ENCODE peak calls at places on chromosomes 13 and 19, in seven cellular contexts. S, I, O, R, Q, Z and F are unnamed samples.

GRCh38 chr19:56838930-56839664 is 1.4 kb downstream of the PEG3 start:
- DNase-seq in Z (peak), O (peak), Q (no peak), R (no peak), I (peak), S (no peak), F (peak)

GRCh38 chr19:29477831-29478577 is 47.8 kb upstream of the VSTM2B start:
- DNase-seq in Z (no peak), S (no peak), I (no peak), R (no peak), Q (no peak), O (no peak), F (no peak)

GRCh38 chr19:19053508-19054314 is 10.1 kb upstream of the SLC25A42 start:
- DNase-seq in O (peak), I (peak), Q (peak), Z (peak), S (peak), R (no peak), F (peak)

GRCh38 chr13:45396548-45397095 is 21.6 kb downstream of the SLC25A30 start:
- DNase-seq in R (no peak), I (no peak), Q (no peak), O (peak), Z (no peak), S (no peak), F (no peak)

GRCh38 chr13:103229674-103230073 is 163.5 kb upstream of the SLC10A2 start:
- DNase-seq in R (no peak), O (no peak), S (no peak), I (no peak), Q (no peak), Z (no peak), F (no peak)

GRCh38 chr13:93522486-93522885 is 295.9 kb downstream of the GPC6 start:
- DNase-seq in O (no peak), R (no peak), S (no peak), Z (no peak), Q (no peak), I (no peak), F (no peak)

GRCh38 chr13:43522788-43523187 is 264.0 kb downstream of the ENOX1 start:
- DNase-seq in O (no peak), R (no peak), Q (no peak), S (no peak), Z (no peak), I (no peak), F (no peak)

GRCh38 chr19:56348289-56348877 is 33.7 kb upstream of the ZSCAN5A start:
- DNase-seq in O (no peak), I (no peak), Q (no peak), Z (no peak), R (no peak), S (no peak), F (no peak)

GRCh38 chr13:110663491-110663890 is 42.4 kb downstream of the CARS2 start:
- DNase-seq in Z (no peak), O (no peak), Q (no peak), I (no peak), S (no peak), R (no peak), F (no peak)

GRCh38 chr13:80086304-80086721 is 254.6 kb downstream of the SPRY2 start:
- DNase-seq in Z (no peak), O (no peak), I (no peak), Q (no peak), S (no peak), R (no peak), F (no peak)

GRCh38 chr13:20192470-20193141 is at the start of gene GJB2:
- DNase-seq in O (peak), S (no peak), I (no peak), Q (no peak), Z (no peak), R (no peak), F (no peak)

GRCh38 chr19:45828523-45828922 is 13.4 kb upstream of the RSPH6A start:
- DNase-seq in S (no peak), Q (no peak), O (no peak), Z (no peak), R (no peak), I (no peak), F (no peak)

GRCh38 chr19:16326401-16327130 is 1.9 kb downstream of the KLF2 start:
- DNase-seq in O (no peak), S (peak), Q (peak), Z (no peak), I (no peak), R (no peak), F (no peak)

GRCh38 chr13:42116225-42116624 is 67.8 kb downstream of the DGKH start:
- DNase-seq in Q (no peak), O (no peak), Z (no peak), R (no peak), I (no peak), S (no peak), F (no peak)

GRCh38 chr13:95115525-95115924 is 185.7 kb downstream of the ABCC4 start:
- DNase-seq in Z (no peak), I (no peak), R (no peak), O (peak), Q (no peak), S (no peak), F (no peak)

GRCh38 chr13:95121516-95121915 is 179.7 kb downstream of the ABCC4 start:
- DNase-seq in R (no peak), Q (no peak), S (no peak), O (no peak), I (no peak), Z (no peak), F (no peak)

GRCh38 chr13:95120650-95121049 is 180.6 kb downstream of the ABCC4 start:
- DNase-seq in S (no peak), Q (no peak), I (no peak), O (no peak), Z (no peak), R (no peak), F (no peak)

GRCh38 chr13:95117092-95117491 is 184.2 kb downstream of the ABCC4 start:
- DNase-seq in O (no peak), Z (no peak), R (no peak), I (no peak), Q (no peak), S (no peak), F (no peak)

DNA sequence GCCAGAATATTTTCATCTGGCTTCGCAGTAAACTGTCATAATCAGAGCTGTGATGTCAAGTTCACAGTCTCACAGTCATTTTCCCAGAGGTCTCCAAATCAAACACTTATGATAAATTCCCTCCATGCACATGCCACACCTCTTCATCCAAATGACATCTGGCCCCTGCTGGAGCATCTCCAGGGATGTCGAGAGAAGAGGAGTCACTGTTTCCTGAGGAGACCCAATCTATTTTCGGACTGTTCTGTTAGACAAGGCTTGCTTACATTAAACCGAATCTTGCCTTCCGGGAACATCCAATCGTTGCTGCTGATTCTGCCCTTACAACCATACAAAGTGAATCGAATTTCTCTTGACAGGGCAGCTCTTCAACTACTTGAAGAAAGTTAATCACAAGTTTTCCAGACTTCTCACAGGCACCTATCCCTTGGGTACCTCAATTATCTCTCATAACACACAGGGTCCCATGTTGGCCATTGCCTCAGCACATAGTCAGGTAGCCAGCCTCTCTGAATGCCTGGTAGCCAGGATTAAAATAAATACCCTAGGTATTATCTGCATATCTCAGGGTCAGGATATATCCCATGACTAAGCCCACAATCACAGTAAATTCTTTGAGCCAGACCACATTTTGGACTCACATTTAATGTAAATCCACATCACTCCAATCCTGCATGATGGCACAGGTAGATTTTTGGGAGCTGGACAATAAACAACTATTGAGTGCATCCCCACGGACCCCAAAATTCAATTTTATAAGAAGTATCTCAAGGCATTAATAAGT is 182.5 kb downstream of the ABCC4 start:
- DNase-seq in S (no peak), O (no peak), Z (no peak), R (no peak), Q (no peak), I (no peak), F (no peak)
- H3K27ac ChIP-seq in S (no peak), O (no peak), Z (no peak), R (no peak), Q (no peak), I (no peak), F (no peak)

GRCh38 chr19:41876847-41877489 is at the start of gene CD79A:
- DNase-seq in I (no peak), Z (no peak), S (no peak), Q (no peak), R (no peak), O (no peak), F (no peak)
- H3K4me3 ChIP-seq in I (no peak), Z (no peak), S (peak), Q (peak), R (no peak), O (no peak), F (no peak)

GRCh38 chr19:38988632-38989031 is 13.1 kb upstream of the FBXO17 start:
- DNase-seq in Q (no peak), O (no peak), Z (no peak), R (no peak), I (no peak), S (no peak), F (no peak)
- H3K27ac ChIP-seq in Q (no peak), O (no peak), Z (no peak), R (no peak), I (no peak), S (no peak), F (no peak)

GRCh38 chr19:918481-919156 is 1.5 kb downstream of the KISS1R start:
- DNase-seq in R (no peak), Z (no peak), S (no peak), I (no peak), O (no peak), Q (no peak), F (no peak)

GRCh38 chr19:918152-918437 is 962 bp downstream of the KISS1R start:
- DNase-seq in Q (no peak), R (no peak), I (no peak), S (no peak), Z (no peak), O (no peak), F (no peak)

GRCh38 chr19:917323-918151 is at the start of gene KISS1R:
- DNase-seq in Q (no peak), Z (no peak), R (no peak), S (no peak), I (no peak), O (peak), F (no peak)

GRCh38 chr19:919157-920050 is 2.3 kb downstream of the KISS1R start:
- DNase-seq in I (no peak), Q (no peak), O (no peak), R (no peak), S (no peak), Z (no peak), F (no peak)

GRCh38 chr19:920051-920857 is 3.1 kb downstream of the KISS1R start:
- DNase-seq in O (no peak), R (no peak), Q (peak), Z (no peak), S (peak), I (no peak), F (no peak)
- H3K4me3 ChIP-seq in O (peak), R (no peak), Q (peak), Z (peak), S (peak), I (no peak), F (no peak)

DNA sequence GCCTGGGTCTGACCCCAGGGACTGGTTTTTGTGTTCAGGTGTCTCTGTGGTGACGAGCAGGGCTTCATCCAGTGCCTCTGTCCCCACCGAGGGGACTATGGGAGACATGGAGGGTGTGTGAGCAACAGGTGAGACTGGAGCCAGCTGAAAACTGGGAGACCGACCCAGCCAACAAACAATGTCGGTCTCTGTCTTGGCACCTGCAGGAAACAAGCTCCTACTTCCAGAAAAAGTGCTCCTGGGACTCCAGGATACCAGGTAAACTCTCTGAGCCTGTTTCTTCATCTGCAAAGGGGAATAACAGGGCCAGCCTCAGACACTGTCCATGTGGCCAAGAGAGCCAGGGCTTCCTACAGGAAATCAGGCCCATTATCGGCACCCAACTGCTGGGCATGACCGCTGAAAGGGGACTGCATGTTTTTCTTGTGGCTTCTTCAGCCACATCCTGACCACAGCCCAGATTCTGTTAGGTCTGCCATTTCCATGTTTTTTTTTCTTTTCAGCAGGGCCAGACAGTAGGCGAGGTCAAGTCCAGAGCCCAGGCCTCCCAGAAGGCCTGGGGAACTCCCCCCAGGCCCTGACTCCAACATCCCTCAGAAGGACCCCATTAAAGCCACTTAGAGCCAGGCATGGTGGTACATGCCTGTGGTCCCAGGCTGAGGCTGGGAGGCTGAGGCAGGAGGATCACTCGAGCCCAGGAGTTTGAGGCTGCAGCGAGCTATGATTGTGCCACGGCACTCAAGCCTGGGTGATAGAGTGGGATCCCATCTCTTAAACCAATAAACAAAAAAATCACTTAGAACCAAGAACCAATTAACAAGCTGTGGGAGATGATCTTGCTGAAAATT is 833 bp upstream of the BST2 start:
- DNase-seq in S (no peak), Z (no peak), R (no peak), O (no peak), Q (no peak), I (no peak), F (no peak)
- H3K27ac ChIP-seq in S (peak), Z (peak), R (no peak), O (peak), Q (peak), I (no peak), F (peak)

GRCh38 chr19:7463575-7463974 is 25.3 kb downstream of the PEX11G start:
- DNase-seq in Z (no peak), I (no peak), O (no peak), S (no peak), Q (no peak), R (no peak), F (no peak)
- H3K4me3 ChIP-seq in Z (no peak), I (no peak), O (no peak), S (no peak), Q (no peak), R (no peak), F (no peak)

GRCh38 chr19:10143700-10144099 is 24.0 kb upstream of the EIF3G start:
- DNase-seq in I (no peak), Q (no peak), Z (no peak), O (no peak), R (no peak), S (no peak), F (no peak)
- H3K27ac ChIP-seq in I (no peak), Q (peak), Z (no peak), O (peak), R (no peak), S (peak), F (no peak)

GRCh38 chr13:69580255-69580654 is 527.4 kb upstream of the ATXN8OS start:
- DNase-seq in Z (no peak), R (no peak), I (no peak), S (no peak), O (no peak), Q (no peak), F (no peak)
- H3K4me3 ChIP-seq in Z (no peak), R (no peak), I (no peak), S (no peak), O (no peak), Q (no peak), F (no peak)

GRCh38 chr13:85509512-85509911 is 289.7 kb downstream of the SLITRK6 start:
- DNase-seq in R (no peak), S (no peak), Z (no peak), I (no peak), O (no peak), Q (no peak), F (no peak)
- H3K27ac ChIP-seq in R (no peak), S (no peak), Z (no peak), I (no peak), O (peak), Q (no peak), F (no peak)

DNA sequence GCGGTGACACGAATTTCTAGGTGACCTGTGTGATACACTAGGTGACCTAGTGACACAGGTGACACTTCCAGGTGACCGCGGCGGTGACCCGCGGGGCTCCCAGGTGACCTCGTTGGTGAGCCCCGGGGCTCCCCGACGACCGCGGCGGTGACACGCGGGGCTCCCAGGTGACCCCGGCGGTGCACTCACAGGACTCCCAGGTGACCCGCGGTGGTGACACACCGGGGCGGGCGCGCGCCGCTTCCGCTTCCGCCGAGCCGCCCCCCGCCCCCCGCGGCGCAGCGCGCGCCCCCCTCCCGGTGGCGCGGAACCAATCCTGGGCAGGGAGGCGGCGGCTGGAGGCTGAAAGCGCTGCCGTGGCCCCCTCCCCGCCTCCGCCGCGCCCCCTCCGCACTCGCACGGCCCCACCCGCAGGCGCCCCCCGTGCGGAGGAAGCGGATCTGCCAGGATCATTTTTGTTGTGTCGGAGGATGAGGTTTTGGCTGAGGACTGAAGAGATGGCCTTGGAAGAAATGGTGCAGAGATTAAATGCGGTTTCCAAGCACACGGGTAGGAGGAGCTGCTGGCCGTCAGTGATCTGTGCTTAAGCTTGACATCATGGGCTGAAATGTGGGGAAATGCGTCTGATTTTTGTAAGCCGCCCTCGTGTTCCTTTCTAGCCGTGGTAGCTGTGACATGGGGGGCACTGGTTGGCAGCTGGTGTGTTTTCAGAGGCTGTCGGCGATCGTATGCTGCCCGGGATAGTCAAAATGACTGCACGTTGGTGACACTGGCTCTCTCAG is at the start of gene MCF2L:
- DNase-seq in O (peak), S (peak), Q (peak), I (no peak), Z (peak), R (no peak), F (peak)
- H3K4me3 ChIP-seq in O (peak), S (peak), Q (peak), I (peak), Z (peak), R (peak), F (peak)